ENCODE peak calls at places on chromosomes 4 and X, in four cellular contexts. One of them, this sample, is unnamed.

GRCh38 chr4:67558493-67558892 is at the start of gene STAP1:
- DNase-seq in K562: no peak
- DNase-seq in GM12878: no peak
- DNase-seq in HepG2: no peak
- DNase-seq in this sample: no peak

GRCh38 chr4:81546777-81547176 is 75.1 kb upstream of the RASGEF1B start:
- DNase-seq in K562: no peak
- DNase-seq in GM12878: no peak
- DNase-seq in HepG2: no peak
- DNase-seq in this sample: no peak

GRCh38 chr4:109127866-109128265 is 174.6 kb downstream of the COL25A1 start:
- DNase-seq in K562: no peak
- DNase-seq in GM12878: no peak
- DNase-seq in HepG2: no peak
- DNase-seq in this sample: no peak

GRCh38 chr4:32196950-32197688 is 1477.0 kb downstream of the PCDH7 start:
- DNase-seq in K562: no peak
- DNase-seq in GM12878: no peak
- DNase-seq in HepG2: no peak
- DNase-seq in this sample: no peak

GRCh38 chr4:152585036-152585439 is 49.1 kb upstream of the FBXW7 start:
- DNase-seq in K562: no peak
- DNase-seq in GM12878: peak
- DNase-seq in HepG2: no peak
- DNase-seq in this sample: no peak

GRCh38 chr4:41506071-41506470 is 31.9 kb upstream of the LIMCH1 start:
- DNase-seq in K562: no peak
- DNase-seq in GM12878: no peak
- DNase-seq in HepG2: no peak
- DNase-seq in this sample: no peak

GRCh38 chr4:37976513-37976912 is 16.3 kb downstream of the PTTG2 start:
- DNase-seq in K562: no peak
- DNase-seq in GM12878: no peak
- DNase-seq in HepG2: peak
- DNase-seq in this sample: no peak

GRCh38 chr4:59553739-59554126 is 1646.4 kb upstream of the ADGRL3 start:
- DNase-seq in K562: no peak
- DNase-seq in GM12878: no peak
- DNase-seq in HepG2: no peak
- DNase-seq in this sample: no peak

GRCh38 chr4:7387925-7388324 is 46.8 kb downstream of the PSAPL1 start:
- DNase-seq in K562: no peak
- DNase-seq in GM12878: no peak
- DNase-seq in HepG2: no peak
- DNase-seq in this sample: no peak

GRCh38 chr4:30744386-30744785 is 24.2 kb downstream of the PCDH7 start:
- DNase-seq in K562: no peak
- DNase-seq in GM12878: no peak
- DNase-seq in HepG2: no peak
- DNase-seq in this sample: peak

GRCh38 chrX:19388064-19388679 is 44.4 kb downstream of the PDHA1 start:
- DNase-seq in K562: no peak
- DNase-seq in GM12878: no peak
- DNase-seq in HepG2: no peak
- DNase-seq in this sample: no peak

GRCh38 chrX:119686087-119686639 is 6.8 kb downstream of the SEPTIN6 start:
- DNase-seq in K562: no peak
- DNase-seq in GM12878: peak
- DNase-seq in HepG2: no peak
- DNase-seq in this sample: peak

GRCh38 chrX:24646745-24647182 is 383 bp downstream of the PCYT1B start:
- DNase-seq in K562: no peak
- DNase-seq in GM12878: no peak
- DNase-seq in HepG2: no peak
- DNase-seq in this sample: peak

GRCh38 chr4:137083571-137083970 is 448.7 kb downstream of the PCDH18 start:
- DNase-seq in K562: no peak
- DNase-seq in GM12878: no peak
- DNase-seq in HepG2: no peak
- DNase-seq in this sample: no peak

GRCh38 chr4:185535818-185536729 is 767 bp upstream of the PDLIM3 start:
- DNase-seq in K562: no peak
- DNase-seq in GM12878: no peak
- DNase-seq in HepG2: no peak
- DNase-seq in this sample: peak

GRCh38 chr4:118992149-118992548 is 103.5 kb downstream of the SYNPO2 start:
- DNase-seq in K562: no peak
- DNase-seq in GM12878: no peak
- DNase-seq in HepG2: no peak
- DNase-seq in this sample: no peak

GRCh38 chr4:118987959-118988634 is 99.4 kb downstream of the SYNPO2 start:
- DNase-seq in K562: no peak
- DNase-seq in GM12878: no peak
- DNase-seq in HepG2: no peak
- DNase-seq in this sample: no peak

GRCh38 chr4:118991686-118992085 is 103.0 kb downstream of the SYNPO2 start:
- DNase-seq in K562: no peak
- DNase-seq in GM12878: no peak
- DNase-seq in HepG2: no peak
- DNase-seq in this sample: no peak

GRCh38 chr4:118988635-118988972 is 100.0 kb downstream of the SYNPO2 start:
- DNase-seq in K562: no peak
- DNase-seq in GM12878: no peak
- DNase-seq in HepG2: no peak
- DNase-seq in this sample: no peak

GRCh38 chr4:118989098-118990080 is 100.7 kb downstream of the SYNPO2 start:
- DNase-seq in K562: no peak
- DNase-seq in GM12878: no peak
- DNase-seq in HepG2: no peak
- DNase-seq in this sample: no peak
- TF ChIP-seq NFIC in K562: no peak
- TF ChIP-seq NFIC in GM12878: no peak
- TF ChIP-seq NFIC in HepG2: no peak
- TF ChIP-seq NFIC in this sample: peak

DNA sequence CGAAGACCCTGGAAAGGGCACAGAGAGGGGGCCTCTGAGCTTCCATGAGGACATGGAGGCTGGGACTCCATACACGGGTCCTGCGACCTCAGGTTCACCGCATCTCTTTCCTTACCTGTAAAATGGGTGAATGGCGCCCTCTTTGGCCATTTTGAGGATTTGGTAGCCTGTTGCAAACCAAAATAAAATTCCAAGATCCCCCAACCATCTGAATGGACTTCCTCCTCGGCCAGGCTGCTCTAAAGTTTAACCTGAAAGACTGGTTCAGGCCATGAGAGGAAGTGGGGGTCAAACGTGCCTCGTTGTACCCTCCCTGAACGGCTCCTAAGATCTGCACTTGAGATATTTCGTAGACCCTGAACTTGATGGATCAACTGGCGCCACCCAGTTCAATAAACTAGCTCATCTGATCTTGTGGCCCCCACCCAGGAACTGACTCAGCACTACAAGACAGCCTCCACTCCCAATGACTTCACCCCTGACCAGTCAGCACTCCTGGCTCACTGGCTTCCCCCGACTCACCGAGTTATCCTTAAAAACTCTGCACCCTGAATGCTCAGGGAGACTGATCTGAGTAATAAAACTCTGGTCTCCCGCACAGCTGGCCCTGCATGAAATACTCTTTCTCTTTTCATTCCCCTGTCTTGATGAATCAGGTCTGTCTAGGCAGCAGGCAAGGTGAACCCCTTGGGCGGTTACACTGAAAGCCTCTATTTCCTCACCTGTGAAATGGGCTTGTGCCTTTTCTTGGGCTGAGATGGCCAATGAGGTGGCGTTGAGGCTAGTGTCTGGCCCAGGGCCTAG is 32.9 kb upstream of the GPR78 start:
- DNase-seq in K562: peak
- DNase-seq in GM12878: no peak
- DNase-seq in HepG2: peak
- DNase-seq in this sample: peak
- TF ChIP-seq NFIC in K562: no peak
- TF ChIP-seq NFIC in GM12878: no peak
- TF ChIP-seq NFIC in HepG2: no peak
- TF ChIP-seq NFIC in this sample: no peak

DNA sequence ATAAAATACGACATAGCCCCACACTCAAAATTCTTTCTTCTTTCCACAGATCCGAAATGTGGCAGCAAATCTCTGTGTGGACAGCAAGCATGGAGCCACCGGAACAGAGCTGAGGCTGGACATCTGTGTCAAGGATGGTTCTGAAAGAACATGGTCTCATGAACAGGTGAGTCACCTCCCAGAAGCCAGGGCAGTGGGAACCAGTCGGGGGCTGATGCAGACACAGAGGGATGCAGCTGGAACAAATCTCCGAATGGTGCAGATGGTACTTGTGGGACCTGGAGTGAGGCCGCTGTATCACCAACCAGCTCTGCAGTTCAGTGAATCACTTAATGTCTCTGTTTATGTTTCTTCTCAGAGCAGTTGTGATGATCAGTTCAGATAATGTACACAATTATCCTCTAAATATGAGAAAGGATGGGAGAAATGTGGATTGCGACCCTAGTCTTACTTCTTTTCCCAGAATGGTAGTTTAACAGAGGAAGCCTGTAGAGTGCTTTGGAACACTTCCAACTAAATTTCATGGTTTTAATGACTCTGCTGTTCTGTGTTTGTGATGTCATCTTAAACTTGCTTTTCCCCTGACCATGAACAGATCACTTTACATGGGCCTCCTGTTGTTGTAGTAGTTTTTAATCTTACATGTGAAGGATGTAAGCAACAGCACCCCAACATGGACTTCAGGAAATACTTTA is 159.3 kb upstream of the GALNT7 start:
- DNase-seq in K562: no peak
- DNase-seq in GM12878: no peak
- DNase-seq in HepG2: no peak
- DNase-seq in this sample: no peak
- TF ChIP-seq NFIC in K562: peak
- TF ChIP-seq NFIC in GM12878: no peak
- TF ChIP-seq NFIC in HepG2: no peak
- TF ChIP-seq NFIC in this sample: no peak

GRCh38 chr4:182453830-182454229 is 210.6 kb downstream of the TENM3 start:
- DNase-seq in K562: no peak
- DNase-seq in GM12878: no peak
- DNase-seq in HepG2: no peak
- DNase-seq in this sample: no peak
- TF ChIP-seq NFIC in K562: no peak
- TF ChIP-seq NFIC in GM12878: no peak
- TF ChIP-seq NFIC in HepG2: no peak
- TF ChIP-seq NFIC in this sample: no peak

GRCh38 chr4:82708982-82709381 is 89.6 kb downstream of the SCD5 start:
- DNase-seq in K562: no peak
- DNase-seq in GM12878: no peak
- DNase-seq in HepG2: no peak
- DNase-seq in this sample: no peak
- TF ChIP-seq NFIC in K562: no peak
- TF ChIP-seq NFIC in GM12878: no peak
- TF ChIP-seq NFIC in HepG2: no peak
- TF ChIP-seq NFIC in this sample: no peak

This sample was measured in SK-N-SH.